ENCODE peak calls at places on chromosome 1, in seven cellular contexts. A is H1, C is sigmoid colon, I is HepG2, Z is tibial nerve, T is upper lobe of left lung, S is A549. P is an unnamed sample.

GRCh38 chr1:203996126-203996525 is 76.8 kb upstream of the SOX13 start:
- DNase-seq in A (peak), C (peak), I (peak), Z (peak), T (no peak), S (no peak), P (no peak)

GRCh38 chr1:161260939-161261858 is 2.7 kb downstream of the PCP4L1 start:
- DNase-seq in A (no peak), C (no peak), I (no peak), Z (no peak), T (peak), S (no peak), P (no peak)

GRCh38 chr1:41404308-41404755 is 43.1 kb downstream of the FOXO6 start:
- DNase-seq in A (peak), C (no peak), I (no peak), Z (no peak), T (no peak), S (peak), P (no peak)

GRCh38 chr1:77683142-77683835 is 831 bp upstream of the ZZZ3 start:
- DNase-seq in A (peak), C (peak), I (peak), Z (peak), T (peak), S (peak), P (peak)

GRCh38 chr1:197948926-197949899 is 32.0 kb downstream of the LHX9 start:
- DNase-seq in A (no peak), C (no peak), I (no peak), Z (no peak), T (no peak), S (no peak), P (no peak)

GRCh38 chr1:172951728-172952365 is 98.9 kb downstream of the TNFSF18 start:
- DNase-seq in A (no peak), C (no peak), I (no peak), Z (no peak), T (no peak), S (no peak), P (no peak)

GRCh38 chr1:232634086-232634485 is 4.2 kb upstream of the SIPA1L2 start:
- DNase-seq in A (no peak), C (peak), I (no peak), Z (peak), T (peak), S (no peak), P (no peak)

GRCh38 chr1:234433563-234434285 is 45.3 kb downstream of the TARBP1 start:
- DNase-seq in A (no peak), C (no peak), I (no peak), Z (no peak), T (no peak), S (no peak), P (no peak)

GRCh38 chr1:26288311-26288941 is 8.5 kb downstream of the SH3BGRL3 start:
- DNase-seq in A (no peak), C (no peak), I (no peak), Z (no peak), T (peak), S (no peak), P (no peak)

GRCh38 chr1:112877741-112878140 is 78.3 kb downstream of the SLC16A1 start:
- DNase-seq in A (no peak), C (no peak), I (no peak), Z (no peak), T (no peak), S (no peak), P (no peak)

GRCh38 chr1:59409525-59409924 is 112.6 kb downstream of the FGGY start:
- DNase-seq in A (no peak), C (no peak), I (no peak), Z (no peak), T (no peak), S (no peak), P (no peak)

GRCh38 chr1:21185221-21185731 is 8.6 kb upstream of the EIF4G3 start:
- DNase-seq in A (no peak), C (no peak), I (no peak), Z (no peak), T (no peak), S (no peak), P (no peak)

GRCh38 chr1:27001570-27002360 is 8.3 kb downstream of the TRNP1 start:
- DNase-seq in A (peak), C (peak), I (peak), Z (peak), T (peak), S (no peak), P (no peak)

GRCh38 chr1:10827377-10828333 is 31.2 kb upstream of the CASZ1 start:
- DNase-seq in A (no peak), C (no peak), I (no peak), Z (no peak), T (no peak), S (no peak), P (no peak)

GRCh38 chr1:179448429-179449149 is 82.8 kb downstream of the AXDND1 start:
- DNase-seq in A (no peak), C (no peak), I (no peak), Z (no peak), T (no peak), S (no peak), P (no peak)

DNA sequence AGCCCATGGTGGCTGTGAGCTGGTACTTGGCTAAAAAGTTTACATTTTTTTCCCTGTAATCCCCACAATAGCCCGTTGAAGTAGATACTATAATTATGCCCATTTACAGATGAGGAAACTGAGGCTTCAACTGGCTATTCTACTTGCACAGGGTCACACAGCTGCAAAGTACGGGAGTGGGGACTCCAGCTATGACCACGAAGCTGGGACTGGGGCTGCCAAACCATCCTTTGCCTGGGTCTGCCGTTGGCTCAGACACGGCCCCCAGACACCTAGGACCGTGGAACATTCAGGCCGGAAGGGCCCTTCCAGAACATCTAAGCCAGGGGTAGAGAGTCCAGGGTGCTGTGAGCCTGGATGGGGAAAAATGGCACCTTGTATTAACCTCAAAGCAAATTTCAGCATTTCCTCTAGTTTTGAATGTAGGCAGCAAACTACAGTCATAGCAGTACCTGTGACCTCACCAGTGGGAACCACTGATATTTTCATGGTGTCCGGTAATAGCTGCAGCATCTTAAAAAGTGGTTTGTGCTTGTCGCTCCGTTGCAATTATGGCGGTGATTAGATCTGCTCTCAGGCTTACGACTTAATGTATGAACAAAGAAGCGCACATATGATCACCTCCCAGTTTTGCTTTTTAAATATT is 4.3 kb downstream of the TP73 start:
- DNase-seq in A (no peak), C (no peak), I (no peak), Z (no peak), T (no peak), S (no peak), P (no peak)
- TF ChIP-seq POLR2A in A (no peak), C (no peak), I (no peak), Z (no peak), T (no peak), S (no peak), P (no peak)

DNA sequence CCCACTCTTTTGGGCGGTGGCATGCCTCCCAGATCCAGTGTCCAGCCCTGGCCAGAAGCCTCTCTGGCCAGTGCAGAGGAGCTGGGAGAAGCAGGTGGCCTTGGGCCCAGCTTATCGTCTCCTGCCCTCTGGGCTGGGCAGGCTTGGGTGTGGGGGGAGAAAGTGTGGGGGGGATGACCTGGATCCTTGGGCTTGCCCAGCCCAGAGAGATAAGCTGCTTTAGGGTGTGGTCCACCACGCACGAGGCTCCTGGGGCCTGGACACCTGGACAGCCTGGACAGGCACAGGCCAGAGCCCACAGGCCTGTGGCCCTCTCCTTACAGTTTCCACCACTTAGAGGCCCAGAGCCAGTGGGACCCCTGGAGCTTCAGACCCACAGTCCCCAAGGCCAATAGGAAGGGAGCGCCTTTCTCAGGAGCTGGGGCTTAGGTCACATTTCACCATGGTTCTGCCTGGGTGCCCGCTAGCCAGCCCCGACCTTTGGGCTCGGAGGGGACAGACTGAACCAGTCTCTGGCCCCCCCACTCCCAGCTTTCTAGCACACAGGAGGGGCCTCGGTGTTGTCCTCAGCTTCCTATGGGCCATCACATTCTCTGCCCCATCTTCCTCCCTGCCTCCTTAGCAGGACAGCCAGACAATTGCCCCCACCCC is 1.9 kb downstream of the ESPN start:
- DNase-seq in A (no peak), C (no peak), I (no peak), Z (no peak), T (no peak), S (no peak), P (no peak)
- TF ChIP-seq EP300 in A (no peak), C (no peak), I (no peak), Z (no peak), T (no peak), S (no peak), P (no peak)

GRCh38 chr1:14478120-14478519 is 120.4 kb upstream of the KAZN start:
- DNase-seq in A (no peak), C (no peak), I (no peak), Z (no peak), T (no peak), S (no peak), P (no peak)
- H3K27ac ChIP-seq in A (no peak), C (no peak), I (no peak), Z (no peak), T (no peak), S (no peak), P (no peak)

DNA sequence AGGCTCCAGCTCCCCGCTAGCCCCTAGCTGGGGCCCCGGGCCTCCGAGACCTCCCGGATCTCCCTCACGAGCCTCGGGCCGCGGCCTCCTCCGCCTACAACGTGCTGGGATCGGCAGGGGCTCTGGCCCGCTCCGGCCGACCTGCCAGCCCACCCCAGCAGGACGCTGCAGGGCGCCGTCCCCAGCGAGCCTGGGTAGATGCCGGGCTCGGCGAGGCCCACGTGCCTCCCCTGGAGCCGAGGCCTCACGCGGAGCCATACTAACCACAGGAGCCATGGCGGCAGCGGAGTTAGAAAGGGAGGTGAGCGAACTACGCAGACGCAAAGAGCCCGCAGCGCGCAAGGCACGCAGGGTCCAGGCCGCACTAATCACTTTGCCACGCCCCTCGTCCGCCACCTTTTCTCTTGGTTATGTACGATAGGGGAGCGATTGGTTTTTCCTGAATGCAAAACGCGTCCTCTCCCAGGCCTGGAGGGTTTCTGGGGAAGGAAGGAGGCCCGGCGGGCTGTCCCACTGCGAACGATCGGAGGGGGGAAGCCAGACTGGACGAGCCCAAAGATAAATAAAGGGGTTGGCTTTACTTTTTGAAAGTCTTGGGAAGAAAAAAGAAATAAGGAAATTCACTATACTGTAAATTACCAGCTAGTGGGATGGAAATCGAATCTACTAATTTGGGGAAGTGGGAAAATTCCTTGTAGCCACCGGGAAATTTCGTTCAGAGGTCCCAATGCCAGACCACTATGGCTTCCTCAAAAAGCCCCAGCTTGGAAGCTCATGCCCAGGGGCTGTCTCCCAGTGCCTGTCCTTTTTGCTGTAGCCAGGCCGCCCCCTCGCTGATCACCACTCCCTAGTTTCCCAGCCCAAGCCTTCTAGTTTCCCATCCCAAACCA is at the start of gene RPL22:
- DNase-seq in A (peak), C (peak), I (peak), Z (peak), T (peak), S (peak), P (peak)
- TF ChIP-seq POLR2A in A (peak), C (peak), I (peak), Z (no peak), T (no peak), S (peak), P (no peak)

DNA sequence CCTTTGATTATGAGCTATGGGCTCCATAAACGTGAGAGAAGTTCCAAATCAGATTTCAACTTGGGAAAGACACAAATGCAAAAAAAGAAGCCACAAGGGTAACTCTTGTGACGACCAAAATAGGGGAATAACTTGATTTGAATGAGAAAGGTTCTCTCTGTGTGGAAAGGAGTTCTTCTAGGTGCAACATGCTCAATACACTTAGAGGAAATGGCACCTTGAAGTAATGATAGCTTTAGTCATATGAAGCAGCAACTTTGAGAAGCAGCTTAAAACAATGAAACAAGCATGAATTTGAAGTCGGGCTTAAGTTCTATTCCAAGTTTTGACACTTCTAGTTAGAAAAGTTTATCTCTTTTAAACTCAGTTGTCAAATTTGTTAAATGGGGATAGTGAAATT is 21.8 kb upstream of the RGS1 start:
- DNase-seq in A (no peak), C (no peak), I (no peak), Z (no peak), T (no peak), S (no peak), P (no peak)
- TF ChIP-seq EP300 in A (no peak), C (no peak), I (no peak), Z (no peak), T (no peak), S (no peak), P (no peak)

GRCh38 chr1:227762231-227762911 is 27.1 kb downstream of the SNAP47 start:
- DNase-seq in A (peak), C (peak), I (peak), Z (peak), T (peak), S (peak), P (peak)

GRCh38 chr1:227766015-227766634 is 30.9 kb downstream of the SNAP47 start:
- DNase-seq in A (no peak), C (no peak), I (no peak), Z (no peak), T (peak), S (no peak), P (no peak)

GRCh38 chr1:227763246-227764018 is 28.2 kb downstream of the SNAP47 start:
- DNase-seq in A (no peak), C (no peak), I (no peak), Z (no peak), T (no peak), S (no peak), P (no peak)

GRCh38 chr1:227765261-227766014 is 30.2 kb downstream of the SNAP47 start:
- DNase-seq in A (no peak), C (no peak), I (no peak), Z (no peak), T (no peak), S (no peak), P (no peak)

GRCh38 chr1:227764019-227764391 is 28.8 kb downstream of the SNAP47 start:
- DNase-seq in A (no peak), C (no peak), I (no peak), Z (no peak), T (no peak), S (peak), P (no peak)
- H3K27ac ChIP-seq in A (no peak), C (no peak), I (no peak), Z (no peak), T (peak), S (peak), P (no peak)

GRCh38 chr1:244850896-244851295 is 13.4 kb downstream of the HNRNPU start:
- DNase-seq in A (no peak), C (no peak), I (no peak), Z (no peak), T (no peak), S (no peak), P (no peak)
- TF ChIP-seq POLR2A in A (no peak), C (no peak), I (no peak), Z (no peak), T (no peak), S (no peak), P (no peak)

DNA sequence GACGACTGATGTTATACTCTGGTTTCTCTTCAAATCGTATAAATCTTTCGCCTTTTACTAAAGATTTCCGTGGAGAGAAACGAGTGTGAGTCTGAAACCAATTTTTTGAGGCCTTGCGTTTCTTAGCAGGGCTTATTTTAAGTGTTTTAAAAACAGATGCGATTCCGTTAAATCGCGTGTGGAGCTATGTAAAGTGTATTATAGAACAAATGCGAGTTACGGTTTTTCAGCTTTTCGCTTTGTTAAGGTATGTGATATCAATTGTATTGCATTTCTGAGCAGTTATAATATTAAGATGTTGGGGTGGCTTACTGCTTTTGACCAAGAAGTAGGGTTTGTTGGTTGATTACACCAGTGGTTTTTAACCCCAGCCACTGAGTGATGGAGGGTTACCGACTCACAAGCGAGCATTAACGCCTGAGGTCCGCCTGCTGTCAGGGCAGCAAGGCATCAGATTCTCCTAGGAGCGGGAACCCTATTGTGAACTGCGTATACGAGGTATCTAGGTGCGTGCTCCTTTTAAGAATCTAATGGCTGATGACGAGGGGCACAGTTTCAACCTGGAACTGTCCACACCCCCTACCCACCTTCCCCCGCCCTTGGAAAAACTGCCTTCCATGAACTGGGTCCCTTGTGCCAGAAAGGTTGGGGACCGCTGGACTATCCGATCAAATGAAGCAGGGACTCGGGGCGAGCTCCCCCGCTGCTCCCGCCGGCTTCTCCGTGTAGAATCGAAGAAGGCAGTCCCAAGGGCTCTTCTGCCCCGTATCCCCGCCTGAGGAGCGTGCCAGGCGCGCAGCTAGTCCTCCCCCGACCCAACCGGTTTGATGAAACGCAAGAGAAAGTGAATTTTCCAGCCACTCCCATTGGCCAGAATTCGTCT is 17.8 kb downstream of the KIAA2013 start:
- DNase-seq in A (peak), C (peak), I (peak), Z (peak), T (peak), S (peak), P (peak)
- TF ChIP-seq EP300 in A (peak), C (peak), I (peak), Z (no peak), T (peak), S (no peak), P (no peak)

DNA sequence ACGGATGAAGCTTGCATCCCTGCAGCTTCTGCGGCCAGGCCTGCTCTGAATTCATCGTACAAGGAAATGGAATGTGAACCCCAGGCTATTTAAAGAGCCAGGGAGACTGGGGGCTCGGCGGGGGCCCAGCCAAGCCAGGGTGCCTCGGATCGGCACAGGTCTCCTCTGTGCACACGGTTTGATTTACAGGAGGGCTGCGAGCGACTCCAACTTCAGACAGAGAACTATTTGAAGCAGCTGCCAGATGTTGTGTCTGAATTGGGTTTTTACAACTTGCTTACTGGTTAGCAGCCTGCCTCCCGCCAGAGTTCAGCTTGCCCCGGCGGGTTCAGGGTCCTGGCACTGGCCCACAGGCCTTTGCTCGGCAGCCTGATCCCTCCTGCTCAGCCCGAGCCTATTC is 83.2 kb downstream of the SPSB1 start:
- DNase-seq in A (no peak), C (no peak), I (no peak), Z (peak), T (no peak), S (no peak), P (peak)
- H3K27ac ChIP-seq in A (no peak), C (peak), I (no peak), Z (peak), T (peak), S (no peak), P (peak)

GRCh38 chr1:48676376-48676775 is 100.3 kb downstream of the BEND5 start:
- DNase-seq in A (no peak), C (no peak), I (no peak), Z (no peak), T (no peak), S (no peak), P (no peak)
- TF ChIP-seq POLR2A in A (no peak), C (no peak), I (no peak), Z (no peak), T (no peak), S (no peak), P (no peak)

P was measured in ovary.